ENCODE peak calls at places on chromosomes 7 and 10, in seven cellular contexts. Q is stimulated activated CD8-positive, alpha-beta memory T cell treated with anti-CD3 and anti-CD28 coated beads, Interleukin-2, amount 100 ng/mL, for 1 hour; Y is MV-4-11; F is AG04450; P is activated effector memory CD4-positive, alpha-beta T cell treated with Interleukin-2 at 50 U/mL for 16 hours; R is globus pallidus; M is fibroblast of pulmonary artery. K is an unnamed sample.

GRCh38 chr10:128071417-128071782 is 54.8 kb downstream of the MKI67 start:
- DNase-seq in Q (no peak), Y (no peak), F (no peak), P (no peak), R (no peak), M (no peak), K (no peak)

GRCh38 chr7:27972272-27972671 is 208.3 kb downstream of the JAZF1 start:
- DNase-seq in Q (no peak), Y (no peak), F (no peak), P (peak), R (no peak), M (no peak), K (peak)

GRCh38 chr7:26291699-26292538 is at the start of gene SNX10:
- DNase-seq in Q (peak), Y (peak), F (no peak), P (peak), R (no peak), M (no peak), K (peak)

GRCh38 chr7:17638727-17639126 is 301.6 kb downstream of the SNX13 start:
- DNase-seq in Q (no peak), Y (peak), F (no peak), P (no peak), R (no peak), M (peak), K (no peak)

GRCh38 chr10:35421553-35422178 is 85.4 kb downstream of the CCNY start:
- DNase-seq in Q (no peak), Y (no peak), F (peak), P (no peak), R (no peak), M (peak), K (no peak)

GRCh38 chr10:35937538-35937937 is 295.4 kb upstream of the FZD8 start:
- DNase-seq in Q (no peak), Y (no peak), F (no peak), P (no peak), R (no peak), M (no peak), K (no peak)

GRCh38 chr10:129509155-129509554 is 42.1 kb downstream of the MGMT start:
- DNase-seq in Q (no peak), Y (no peak), F (no peak), P (no peak), R (no peak), M (no peak), K (no peak)

GRCh38 chr7:112136707-112137008 is 69.5 kb downstream of the DOCK4 start:
- DNase-seq in Q (no peak), Y (no peak), F (no peak), P (no peak), R (no peak), M (no peak), K (no peak)

GRCh38 chr7:130899638-130900401 is 165.8 kb upstream of the KLF14 start:
- DNase-seq in Q (no peak), Y (no peak), F (no peak), P (no peak), R (no peak), M (no peak), K (no peak)

GRCh38 chr7:76048668-76048988 is 722 bp downstream of the MDH2 start:
- DNase-seq in Q (no peak), Y (peak), F (no peak), P (peak), R (no peak), M (no peak), K (peak)

GRCh38 chr7:57638651-57639050 is 188.7 kb downstream of the ZNF716 start:
- DNase-seq in Q (no peak), Y (no peak), F (no peak), P (no peak), R (no peak), M (no peak), K (no peak)

GRCh38 chr7:4845740-4846142 is 16.1 kb downstream of the PAPOLB start:
- DNase-seq in Q (no peak), Y (peak), F (no peak), P (no peak), R (no peak), M (peak), K (no peak)

GRCh38 chr7:20201380-20201779 is 15.8 kb downstream of the MACC1 start:
- DNase-seq in Q (no peak), Y (no peak), F (no peak), P (no peak), R (no peak), M (no peak), K (no peak)

K was measured in activated CD4-positive, alpha-beta memory T cell treated with anti-CD3 and anti-CD28 coated beads for 36 hours.